ENCODE peak calls at places on chromosomes 16 and 17, in seven cellular contexts. S is activated naive CD4-positive, alpha-beta T cell treated with anti-CD3 and anti-CD28 coated beads for 36 hours; F is effector CD4-positive, alpha-beta T cell; X is stimulated activated CD4-positive, alpha-beta T cell treated with anti-CD3 and anti-CD28 coated beads, Interleukin-4, amount 100 ng/mL, for 4 hours; G is skeletal muscle cell; C is mucosa of gallbladder; N is stimulated activated CD8-positive, alpha-beta memory T cell treated with anti-CD3 and anti-CD28 coated beads, Interleukin-4, amount 100 ng/mL, for 48 hours. U is an unnamed sample.

GRCh38 chr16:27177031-27177774 is 26.1 kb upstream of the KDM8 start:
- DNase-seq in S (peak), F (no peak), X (peak), G (peak), C (no peak), N (peak), U (no peak)

GRCh38 chr17:71959129-71959528 is 161.7 kb upstream of the SOX9 start:
- DNase-seq in S (no peak), F (no peak), X (no peak), G (no peak), C (no peak), N (no peak), U (no peak)

GRCh38 chr17:19398301-19399181 is 11.6 kb upstream of the MFAP4 start:
- DNase-seq in S (no peak), F (no peak), X (no peak), G (peak), C (no peak), N (no peak), U (peak)

GRCh38 chr17:8153550-8153956 is 1.3 kb upstream of the PER1 start:
- DNase-seq in S (peak), F (peak), X (peak), G (peak), C (peak), N (peak), U (peak)

GRCh38 chr16:79768594-79768993 is 168.1 kb upstream of the MAF start:
- DNase-seq in S (no peak), F (no peak), X (no peak), G (no peak), C (no peak), N (no peak), U (no peak)

GRCh38 chr17:80498242-80498919 is 22.0 kb upstream of the NPTX1 start:
- DNase-seq in S (no peak), F (no peak), X (no peak), G (no peak), C (peak), N (no peak), U (no peak)

GRCh38 chr16:58094791-58095574 is 34.2 kb downstream of the CFAP20 start:
- DNase-seq in S (no peak), F (no peak), X (no peak), G (no peak), C (no peak), N (no peak), U (no peak)

GRCh38 chr16:88552166-88552565 is 18.0 kb upstream of the ZC3H18 start:
- DNase-seq in S (no peak), F (no peak), X (no peak), G (no peak), C (no peak), N (no peak), U (no peak)

GRCh38 chr16:74606521-74607309 is at the start of gene GLG1:
- DNase-seq in S (peak), F (peak), X (peak), G (peak), C (peak), N (peak), U (peak)

GRCh38 chr16:19583665-19584300 is 28.3 kb downstream of the VPS35L start:
- DNase-seq in S (peak), F (no peak), X (no peak), G (no peak), C (peak), N (peak), U (no peak)

GRCh38 chr17:50604470-50604869 is 30.2 kb upstream of the ABCC3 start:
- DNase-seq in S (no peak), F (no peak), X (no peak), G (peak), C (peak), N (no peak), U (no peak)

U was measured in mucosa of descending colon.